ENCODE peak calls at places on chromosomes 4 and X, in nine cellular contexts. P, X, E, S, Q, R, K, F and G are unnamed samples.

GRCh38 chr4:16124232-16124631 is 40.4 kb upstream of the PROM1 start:
- DNase-seq in P (no peak), S (no peak), E (no peak), X (no peak), R (no peak), Q (no peak), K (no peak), F (no peak), G (no peak)

GRCh38 chrX:119685225-119686066 is 7.5 kb downstream of the SEPTIN6 start:
- DNase-seq in R (peak), S (peak), X (no peak), F (no peak), P (no peak), E (no peak), Q (no peak), K (peak), G (no peak)

GRCh38 chr4:146192060-146192459 is 16.5 kb downstream of the LSM6 start:
- DNase-seq in K (no peak), R (no peak), S (no peak), F (no peak), X (peak), Q (no peak), E (no peak), P (no peak), G (no peak)

GRCh38 chr4:7960017-7960789 is 20.5 kb upstream of the AFAP1 start:
- DNase-seq in E (no peak), X (no peak), S (no peak), K (no peak), F (no peak), P (no peak), Q (no peak), R (no peak), G (no peak)

GRCh38 chr4:139279723-139280620 is at the start of gene MGARP:
- DNase-seq in Q (peak), F (peak), K (no peak), R (peak), P (peak), X (peak), E (no peak), S (peak), G (no peak)

GRCh38 chr4:154254999-154255398 is 236.6 kb downstream of the DCHS2 start:
- DNase-seq in F (no peak), E (no peak), Q (no peak), X (no peak), P (no peak), K (peak), S (no peak), R (no peak), G (no peak)

GRCh38 chrX:41556958-41557357 is 109.8 kb downstream of the NYX start:
- DNase-seq in Q (no peak), R (no peak), S (no peak), X (no peak), E (no peak), F (no peak), K (no peak), P (no peak), G (no peak)

GRCh38 chrX:57367649-57368048 is 81.1 kb downstream of the FAAH2 start:
- DNase-seq in X (no peak), E (no peak), R (peak), P (no peak), F (no peak), S (no peak), Q (no peak), K (no peak), G (no peak)

GRCh38 chr4:185914583-185915199 is 102.7 kb upstream of the SORBS2 start:
- DNase-seq in S (no peak), F (no peak), K (no peak), X (no peak), R (peak), E (no peak), P (no peak), Q (no peak), G (no peak)

GRCh38 chr4:153725811-153726154 is 34.0 kb downstream of the RNF175 start:
- DNase-seq in Q (no peak), K (no peak), E (no peak), P (no peak), R (no peak), X (no peak), F (no peak), S (no peak), G (no peak)

GRCh38 chr4:112896326-112896892 is 153.0 kb upstream of the ANK2 start:
- DNase-seq in R (no peak), F (no peak), P (no peak), E (no peak), Q (no peak), S (no peak), X (no peak), K (no peak), G (no peak)

GRCh38 chrX:129478516-129478915 is 44.8 kb downstream of the SMARCA1 start:
- DNase-seq in R (no peak), F (no peak), S (no peak), X (no peak), E (no peak), P (no peak), K (no peak), Q (no peak), G (no peak)

GRCh38 chr4:15327311-15328298 is 100.2 kb upstream of the C1QTNF7 start:
- DNase-seq in E (no peak), R (no peak), P (no peak), X (no peak), S (no peak), F (no peak), Q (no peak), K (no peak), G (no peak)

GRCh38 chr4:86961103-86961502 is 26.3 kb downstream of the AFF1 start:
- DNase-seq in R (no peak), Q (no peak), P (no peak), X (no peak), S (no peak), E (no peak), K (no peak), F (no peak), G (no peak)

GRCh38 chrX:1487401-1487800 is 34.7 kb upstream of the ASMTL start:
- DNase-seq in P (no peak), Q (no peak), X (no peak), S (no peak), K (no peak), R (no peak), E (peak), F (peak), G (no peak)

GRCh38 chr4:177128306-177128705 is 181.4 kb upstream of the NEIL3 start:
- DNase-seq in Q (no peak), P (no peak), S (no peak), E (no peak), F (no peak), R (peak), K (no peak), X (no peak), G (no peak)

GRCh38 chr4:8727546-8728510 is 135.3 kb downstream of the CPZ start:
- DNase-seq in R (no peak), Q (peak), F (peak), S (peak), E (peak), X (no peak), P (no peak), K (no peak), G (no peak)

GRCh38 chr4:176538217-176538925 is 218.6 kb downstream of the SPCS3 start:
- DNase-seq in R (peak), E (no peak), P (no peak), Q (no peak), F (no peak), S (no peak), X (peak), K (no peak), G (no peak)

GRCh38 chr4:52111995-52112394 is 60.9 kb downstream of the SPATA18 start:
- DNase-seq in Q (no peak), E (no peak), F (no peak), X (no peak), K (no peak), S (no peak), P (no peak), R (no peak), G (no peak)

GRCh38 chr4:106746451-106746850 is 289.7 kb downstream of the DKK2 start:
- DNase-seq in K (no peak), S (no peak), X (no peak), P (no peak), R (peak), E (no peak), F (no peak), Q (no peak), G (no peak)

GRCh38 chr4:8192748-8193738 is 6.0 kb upstream of the SH3TC1 start:
- DNase-seq in P (no peak), Q (peak), E (no peak), R (peak), K (peak), S (no peak), F (peak), X (peak), G (peak)

GRCh38 chrX:152813211-152813610 is 17.3 kb downstream of the CETN2 start:
- DNase-seq in Q (no peak), E (no peak), X (no peak), K (no peak), P (no peak), F (no peak), R (no peak), S (no peak), G (no peak)

GRCh38 chrX:34341258-34341657 is 209.1 kb upstream of the FAM47A start:
- DNase-seq in Q (no peak), P (no peak), F (no peak), S (no peak), X (no peak), E (no peak), R (peak), K (no peak), G (no peak)

GRCh38 chr4:41655177-41655576 is 93.3 kb downstream of the PHOX2B start:
- DNase-seq in X (no peak), F (no peak), Q (no peak), E (no peak), S (no peak), K (no peak), R (no peak), P (no peak), G (no peak)

GRCh38 chr4:156771171-156771837 is 200.3 kb downstream of the PDGFC start:
- DNase-seq in Q (no peak), X (no peak), R (peak), F (no peak), P (no peak), S (no peak), K (no peak), E (no peak), G (no peak)

GRCh38 chr4:183241322-183241640 is 78.8 kb downstream of the CLDN22 start:
- DNase-seq in P (no peak), K (peak), S (no peak), X (no peak), F (no peak), Q (no peak), E (no peak), R (peak), G (no peak)

GRCh38 chrX:123993326-123993725 is 31.8 kb downstream of the STAG2 start:
- DNase-seq in P (no peak), F (no peak), X (no peak), S (no peak), R (peak), K (no peak), E (no peak), Q (no peak), G (no peak)

GRCh38 chr4:77994194-77994721 is 62.9 kb upstream of the FRAS1 start:
- DNase-seq in Q (no peak), P (peak), K (peak), X (peak), R (peak), F (no peak), S (no peak), E (no peak), G (no peak)

GRCh38 chrX:121581885-121582284 is 534.5 kb downstream of the GLUD2 start:
- DNase-seq in K (peak), E (no peak), F (no peak), X (no peak), P (no peak), S (no peak), Q (no peak), R (no peak), G (no peak)

GRCh38 chr4:91325495-91325894 is 978.3 kb upstream of the GRID2 start:
- DNase-seq in K (no peak), Q (no peak), F (no peak), X (no peak), E (no peak), P (no peak), S (no peak), R (peak), G (no peak)

GRCh38 chrX:13257223-13258051 is 62.4 kb downstream of the ATXN3L start:
- DNase-seq in F (no peak), E (no peak), X (no peak), S (no peak), R (no peak), K (no peak), P (no peak), Q (no peak), G (peak)

GRCh38 chrX:13256562-13256961 is 63.3 kb downstream of the ATXN3L start:
- DNase-seq in Q (no peak), F (no peak), X (no peak), E (no peak), P (no peak), K (no peak), S (no peak), R (no peak), G (no peak)

GRCh38 chrX:13258725-13259124 is 61.1 kb downstream of the ATXN3L start:
- DNase-seq in E (no peak), R (no peak), S (no peak), P (no peak), Q (no peak), X (no peak), F (no peak), K (no peak), G (peak)

GRCh38 chrX:13260598-13260997 is 59.3 kb downstream of the ATXN3L start:
- DNase-seq in K (no peak), R (no peak), F (no peak), P (no peak), Q (no peak), E (no peak), S (no peak), X (no peak), G (no peak)

GRCh38 chrX:13258052-13258444 is 61.8 kb downstream of the ATXN3L start:
- DNase-seq in R (no peak), F (no peak), K (no peak), P (no peak), Q (no peak), S (no peak), X (no peak), E (no peak), G (peak)
- TF ChIP-seq CTCF in R (no peak), F (no peak), K (no peak), P (no peak), Q (no peak), S (no peak), X (no peak), E (no peak), G (peak)

DNA sequence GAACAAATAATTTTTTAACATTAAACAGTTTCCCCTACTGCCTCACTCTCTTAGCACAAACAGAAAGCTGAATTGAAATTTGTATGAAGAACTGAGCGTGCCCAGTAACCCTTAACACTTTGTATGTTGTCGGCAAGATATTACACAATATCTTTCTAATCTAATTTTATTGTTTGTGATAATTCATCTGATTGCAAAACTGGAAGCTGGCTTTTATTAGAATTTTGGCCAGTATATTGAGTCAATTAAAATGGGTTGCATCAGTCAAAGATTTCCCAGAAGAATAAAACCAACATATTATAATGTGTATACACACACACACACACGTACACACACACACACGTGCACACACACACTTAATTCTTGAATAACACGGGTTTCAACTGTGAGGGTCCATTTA is 2332.1 kb downstream of the PCDH7 start:
- DNase-seq in X (no peak), P (no peak), S (no peak), E (no peak), K (no peak), F (no peak), R (no peak), Q (no peak), G (no peak)
- TF ChIP-seq CTCF in X (no peak), P (no peak), S (no peak), E (no peak), K (no peak), F (no peak), R (no peak), Q (no peak), G (no peak)

GRCh38 chr4:12729384-12729783 is 754.8 kb downstream of the RAB28 start:
- DNase-seq in R (peak), P (no peak), F (no peak), E (no peak), X (no peak), K (peak), S (no peak), Q (no peak), G (no peak)
- TF ChIP-seq CTCF in R (no peak), P (peak), F (no peak), E (peak), X (peak), K (peak), S (peak), Q (peak), G (peak)

GRCh38 chr4:896216-896615 is 35.9 kb downstream of the GAK start:
- DNase-seq in E (no peak), F (no peak), S (no peak), Q (no peak), X (no peak), R (no peak), P (no peak), K (no peak), G (no peak)
- TF ChIP-seq CTCF in E (no peak), F (no peak), S (peak), Q (no peak), X (no peak), R (no peak), P (no peak), K (no peak), G (peak)

GRCh38 chr4:3436048-3436797 is 5.5 kb upstream of the HGFAC start:
- DNase-seq in Q (no peak), S (no peak), P (no peak), F (no peak), K (no peak), X (no peak), E (no peak), R (no peak), G (no peak)
- TF ChIP-seq CTCF in Q (no peak), S (no peak), P (no peak), F (no peak), K (no peak), X (no peak), E (no peak), R (no peak), G (no peak)

DNA sequence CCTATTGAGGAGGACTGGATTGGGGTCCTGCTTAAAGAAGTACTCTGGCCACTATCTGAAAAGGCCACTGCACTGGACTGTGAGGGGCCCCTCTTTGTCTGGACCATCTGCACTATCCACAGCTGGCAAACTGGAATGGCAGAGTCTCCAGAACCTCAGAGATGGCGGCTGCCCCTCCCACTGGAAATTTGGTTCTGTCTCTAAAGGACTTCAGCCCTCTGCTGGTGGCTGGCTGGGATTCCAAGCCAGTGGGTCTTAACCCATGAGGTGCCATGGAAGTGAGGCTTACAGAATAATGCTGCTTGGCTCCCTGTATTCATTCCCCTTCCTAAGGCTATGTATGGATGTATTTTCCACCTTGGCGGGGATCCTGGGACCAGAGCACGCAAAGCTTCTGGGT is 41.6 kb upstream of the CYLC1 start:
- DNase-seq in Q (no peak), E (no peak), R (no peak), X (no peak), K (no peak), P (no peak), S (no peak), F (no peak), G (no peak)
- TF ChIP-seq CTCF in Q (no peak), E (no peak), R (no peak), X (no peak), K (no peak), P (no peak), S (no peak), F (no peak), G (no peak)